ENCODE peak calls at places on chromosomes 5 and 9, in four cellular contexts. U is HepG2; V is CD4-positive, alpha-beta T cell; I is fibroblast of mammary gland. J is an unnamed sample.

GRCh38 chr9:111691686-111692329 is 30.4 kb downstream of the GNG10 start:
- DNase-seq in U (peak), I (peak), V (no peak), J (no peak)

GRCh38 chr9:105979359-105979758 is 285.0 kb downstream of the TMEM38B start:
- DNase-seq in U (no peak), I (no peak), V (no peak), J (no peak)

GRCh38 chr9:120214331-120214730 is 365.6 kb downstream of the CDK5RAP2 start:
- DNase-seq in I (no peak), V (no peak), U (no peak), J (no peak)

GRCh38 chr5:172334196-172334595 is 50.6 kb upstream of the UBTD2 start:
- DNase-seq in U (no peak), V (no peak), I (peak), J (no peak)

GRCh38 chr5:113336975-113337374 is 97.8 kb downstream of the TSSK1B start:
- DNase-seq in I (peak), U (peak), V (no peak), J (no peak)

GRCh38 chr9:135561391-135562234 is at the start of gene PAEP:
- DNase-seq in I (peak), V (no peak), U (peak), J (no peak)

GRCh38 chr9:104944871-104945270 is 16.9 kb upstream of the ABCA1 start:
- DNase-seq in I (no peak), V (no peak), U (no peak), J (no peak)

GRCh38 chr5:138469540-138470321 is 4.5 kb downstream of the EGR1 start:
- DNase-seq in U (no peak), I (peak), V (no peak), J (no peak)

GRCh38 chr9:33375238-33375840 is 27.0 kb downstream of the AQP7 start:
- DNase-seq in I (no peak), V (no peak), U (no peak), J (no peak)

GRCh38 chr9:110555971-110556370 is 23.6 kb downstream of the SVEP1 start:
- DNase-seq in I (peak), U (peak), V (no peak), J (peak)

GRCh38 chr9:95736370-95736769 is 139.1 kb upstream of the ERCC6L2 start:
- DNase-seq in I (no peak), V (no peak), U (no peak), J (no peak)

GRCh38 chr5:142178651-142179050 is 70.1 kb downstream of the NDFIP1 start:
- DNase-seq in U (no peak), I (no peak), V (no peak), J (no peak)

GRCh38 chr5:1524799-1525623 is 1.3 kb upstream of the LPCAT1 start:
- DNase-seq in U (no peak), V (no peak), I (no peak), J (peak)

GRCh38 chr9:94672811-94673487 is 33.6 kb upstream of the FBP1 start:
- DNase-seq in U (no peak), V (no peak), I (peak), J (no peak)

GRCh38 chr5:91212336-91213092 is 170.6 kb downstream of the ARRDC3 start:
- DNase-seq in I (peak), U (no peak), V (no peak), J (peak)

GRCh38 chr9:14314424-14314928 is 535 bp upstream of the NFIB start:
- DNase-seq in U (peak), V (no peak), I (peak), J (peak)

GRCh38 chr5:58629190-58630159 is 46.6 kb downstream of the RAB3C start:
- DNase-seq in I (no peak), U (peak), V (no peak), J (peak)

GRCh38 chr9:123473226-123473625 is 117.2 kb downstream of the CRB2 start:
- DNase-seq in V (no peak), I (no peak), U (no peak), J (no peak)

GRCh38 chr5:66174338-66174737 is 30.2 kb downstream of the SREK1 start:
- DNase-seq in U (peak), I (peak), V (no peak), J (no peak)

GRCh38 chr5:138979684-138980275 is 104.6 kb upstream of the LRRTM2 start:
- DNase-seq in U (no peak), V (no peak), I (no peak), J (no peak)

GRCh38 chr5:177984565-177985166 is 11.4 kb downstream of the PROP1 start:
- DNase-seq in U (no peak), V (no peak), I (no peak), J (no peak)

GRCh38 chr5:34411470-34412346 is 244.4 kb upstream of the RAI14 start:
- DNase-seq in V (no peak), U (no peak), I (peak), J (no peak)

J was measured in left colon.